ENCODE peak calls at places on chromosomes 7 and 10, in nine cellular contexts. K is iPS DF 19.7; P is H54; J is OCI-LY7; U is kidney; H is activated naive CD4-positive, alpha-beta T cell treated with anti-CD3 and anti-CD28 coated beads for 36 hours; L is hippocampal formation; W is IMR-90; V is Jurkat, Clone E6-1. D is an unnamed sample.
A peak's percentile ranks its signal among the peaks of the same experiment; 100 is the strongest.

GRCh38 chr10:12051241-12051640 is 8.6 kb upstream of the UPF2 start:
- DNase-seq in K (no peak), P (no peak), J (peak; percentile 62), U (no peak), H (no peak), L (no peak), W (no peak), V (no peak), D (no peak)

GRCh38 chr10:75187961-75188426 is 22.6 kb upstream of the VDAC2 start:
- DNase-seq in K (peak; percentile 76), P (peak; percentile 49), J (peak; percentile 77), U (no peak), H (peak; percentile 82), L (peak; percentile 5), W (peak; percentile 74), V (peak; percentile 74), D (no peak)

GRCh38 chr10:104291439-104291951 is 22.5 kb downstream of the GSTO2 start:
- DNase-seq in K (peak; percentile 64), P (peak; percentile 84), J (peak; percentile 91), U (peak; percentile 95), H (peak; percentile 93), L (peak; percentile 77), W (peak; percentile 84), V (peak; percentile 73), D (peak; percentile 95)

GRCh38 chr7:28181921-28182517 is 1.4 kb upstream of the JAZF1 start:
- DNase-seq in K (no peak), P (no peak), J (no peak), U (peak; percentile 69), H (no peak), L (peak; percentile 12), W (no peak), V (no peak), D (peak; percentile 53)

GRCh38 chr10:133336131-133337078 is at the start of gene CALY:
- DNase-seq in K (no peak), P (no peak), J (no peak), U (no peak), H (peak; percentile 82), L (peak; percentile 48), W (no peak), V (peak; percentile 86), D (peak; percentile 28)

GRCh38 chr7:98084631-98085030 is 22.0 kb upstream of the LMTK2 start:
- DNase-seq in K (no peak), P (no peak), J (no peak), U (no peak), H (no peak), L (no peak), W (no peak), V (no peak), D (no peak)

GRCh38 chr7:454356-455109 is 65.1 kb downstream of the PDGFA start:
- DNase-seq in K (no peak), P (no peak), J (no peak), U (peak; percentile 66), H (no peak), L (no peak), W (no peak), V (no peak), D (peak; percentile 40)

GRCh38 chr7:157690058-157690832 is 353.4 kb downstream of the DNAJB6 start:
- DNase-seq in K (no peak), P (peak; percentile 88), J (no peak), U (peak; percentile 62), H (no peak), L (no peak), W (no peak), V (no peak), D (no peak)

GRCh38 chr7:73980206-73980605 is 47.8 kb upstream of the ELN start:
- DNase-seq in K (no peak), P (no peak), J (no peak), U (peak; percentile 11), H (no peak), L (no peak), W (no peak), V (no peak), D (no peak)

GRCh38 chr10:78552261-78552811 is 516.4 kb upstream of the ZMIZ1 start:
- DNase-seq in K (no peak), P (no peak), J (peak; percentile 61), U (peak; percentile 81), H (no peak), L (no peak), W (peak; percentile 60), V (no peak), D (peak; percentile 89)

GRCh38 chr10:81018898-81019890 is 481.5 kb downstream of the SH2D4B start:
- DNase-seq in K (peak; percentile 38), P (peak; percentile 12), J (peak; percentile 44), U (peak; percentile 27), H (peak; percentile 45), L (peak; percentile 13), W (peak; percentile 19), V (peak; percentile 40), D (no peak)

GRCh38 chr7:41878331-41879112 is 175.6 kb upstream of the INHBA start:
- DNase-seq in K (no peak), P (no peak), J (no peak), U (no peak), H (no peak), L (no peak), W (no peak), V (no peak), D (no peak)

GRCh38 chr7:17126413-17127374 is 171.8 kb upstream of the AHR start:
- DNase-seq in K (no peak), P (no peak), J (no peak), U (no peak), H (no peak), L (no peak), W (peak; percentile 46), V (no peak), D (no peak)

GRCh38 chr10:62433181-62433692 is 59.1 kb downstream of the ZNF365 start:
- DNase-seq in K (no peak), P (peak; percentile 40), J (no peak), U (peak; percentile 57), H (peak; percentile 82), L (no peak), W (peak; percentile 97), V (no peak), D (peak; percentile 31)

GRCh38 chr7:73615886-73616285 is 8.4 kb downstream of the MLXIPL start:
- DNase-seq in K (no peak), P (no peak), J (peak; percentile 23), U (no peak), H (no peak), L (no peak), W (peak; percentile 20), V (no peak), D (no peak)

GRCh38 chr10:75335983-75336382 is 65.6 kb downstream of the ZNF503 start:
- DNase-seq in K (no peak), P (no peak), J (peak; percentile 59), U (no peak), H (no peak), L (no peak), W (no peak), V (no peak), D (no peak)

GRCh38 chr7:133358728-133359127 is 105.8 kb downstream of the EXOC4 start:
- DNase-seq in K (no peak), P (no peak), J (no peak), U (no peak), H (no peak), L (no peak), W (peak; percentile 66), V (no peak), D (no peak)

GRCh38 chr10:97510686-97511085 is 12.0 kb downstream of the UBTD1 start:
- DNase-seq in K (no peak), P (no peak), J (no peak), U (no peak), H (no peak), L (no peak), W (no peak), V (no peak), D (no peak)

GRCh38 chr10:102675887-102676616 is 31.8 kb downstream of the TRIM8 start:
- DNase-seq in K (no peak), P (no peak), J (no peak), U (peak; percentile 65), H (no peak), L (no peak), W (peak; percentile 98), V (no peak), D (no peak)

GRCh38 chr7:65962033-65962432 is 20.0 kb downstream of the GUSB start:
- DNase-seq in K (no peak), P (no peak), J (no peak), U (no peak), H (no peak), L (no peak), W (no peak), V (no peak), D (no peak)

GRCh38 chr10:106740-107139 is 28.5 kb upstream of the ZMYND11 start:
- DNase-seq in K (no peak), P (no peak), J (no peak), U (no peak), H (no peak), L (no peak), W (no peak), V (no peak), D (no peak)

GRCh38 chr7:121088870-121089269 is 100.4 kb downstream of the CPED1 start:
- DNase-seq in K (no peak), P (no peak), J (no peak), U (no peak), H (no peak), L (no peak), W (no peak), V (no peak), D (no peak)

GRCh38 chr7:18900236-18900635 is 217.2 kb downstream of the TWIST1 start:
- DNase-seq in K (no peak), P (no peak), J (no peak), U (no peak), H (no peak), L (no peak), W (no peak), V (no peak), D (no peak)

GRCh38 chr7:74355091-74355490 is 65.9 kb downstream of the CLIP2 start:
- DNase-seq in K (no peak), P (peak; percentile 77), J (no peak), U (no peak), H (peak; percentile 24), L (no peak), W (peak; percentile 88), V (no peak), D (no peak)

GRCh38 chr7:34821965-34822558 is 164.0 kb downstream of the NPSR1 start:
- DNase-seq in K (no peak), P (no peak), J (no peak), U (no peak), H (no peak), L (no peak), W (no peak), V (no peak), D (no peak)

GRCh38 chr7:46145412-46145811 is 224.3 kb upstream of the IGFBP3 start:
- DNase-seq in K (peak; percentile 96), P (peak; percentile 71), J (no peak), U (no peak), H (no peak), L (no peak), W (peak; percentile 99), V (no peak), D (no peak)

GRCh38 chr7:107939472-107940145 is 48.6 kb downstream of the DLD start:
- DNase-seq in K (no peak), P (no peak), J (no peak), U (peak; percentile 81), H (no peak), L (no peak), W (peak; percentile 88), V (no peak), D (peak; percentile 85)

GRCh38 chr10:88281592-88282268 is 301.4 kb downstream of the RNLS start:
- DNase-seq in K (no peak), P (no peak), J (peak; percentile 34), U (no peak), H (no peak), L (no peak), W (peak; percentile 81), V (no peak), D (no peak)

GRCh38 chr10:17001961-17002749 is 127.5 kb downstream of the CUBN start:
- DNase-seq in K (no peak), P (no peak), J (no peak), U (no peak), H (peak; percentile 44), L (no peak), W (peak; percentile 88), V (peak; percentile 60), D (peak; percentile 62)

GRCh38 chr7:6413637-6414036 is 34.1 kb downstream of the DAGLB start:
- DNase-seq in K (no peak), P (no peak), J (no peak), U (no peak), H (no peak), L (no peak), W (no peak), V (no peak), D (no peak)

GRCh38 chr10:79938728-79939380 is 10.1 kb downstream of the SFTPD start:
- DNase-seq in K (no peak), P (no peak), J (peak; percentile 40), U (no peak), H (peak; percentile 36), L (peak; percentile 13), W (no peak), V (no peak), D (no peak)